ENCODE peak calls at places on chromosome 12, in eight cellular contexts. One of them, this sample, is unnamed.

GRCh38 chr12:59055204-59055839 is 135.0 kb upstream of the LRIG3 start:
- DNase-seq in lower leg skin: no peak
- DNase-seq in pancreas: no peak
- DNase-seq in prostate gland: no peak
- DNase-seq in choroid plexus epithelial cell: peak; percentile 83
- DNase-seq in AG10803: peak; percentile 62
- DNase-seq in suprapubic skin: no peak
- DNase-seq in colonic mucosa: no peak
- DNase-seq in this sample: peak; percentile 56

GRCh38 chr12:8026282-8026637 is 6.3 kb upstream of the FOXJ2 start:
- DNase-seq in lower leg skin: no peak
- DNase-seq in pancreas: no peak
- DNase-seq in prostate gland: no peak
- DNase-seq in choroid plexus epithelial cell: no peak
- DNase-seq in AG10803: peak; percentile 86
- DNase-seq in suprapubic skin: no peak
- DNase-seq in colonic mucosa: no peak
- DNase-seq in this sample: no peak

GRCh38 chr12:96776908-96777307 is 130.1 kb upstream of the NEDD1 start:
- DNase-seq in lower leg skin: no peak
- DNase-seq in pancreas: no peak
- DNase-seq in prostate gland: no peak
- DNase-seq in choroid plexus epithelial cell: no peak
- DNase-seq in AG10803: no peak
- DNase-seq in suprapubic skin: no peak
- DNase-seq in colonic mucosa: no peak
- DNase-seq in this sample: no peak

GRCh38 chr12:49336645-49337584 is at the start of gene C1QL4:
- DNase-seq in lower leg skin: peak; percentile 62
- DNase-seq in pancreas: peak; percentile 87
- DNase-seq in prostate gland: peak; percentile 73
- DNase-seq in choroid plexus epithelial cell: peak; percentile 64
- DNase-seq in AG10803: peak; percentile 45
- DNase-seq in suprapubic skin: peak; percentile 92
- DNase-seq in colonic mucosa: peak; percentile 88
- DNase-seq in this sample: no peak

GRCh38 chr12:107677671-107678070 is 7.9 kb upstream of the PWP1 start:
- DNase-seq in lower leg skin: no peak
- DNase-seq in pancreas: no peak
- DNase-seq in prostate gland: no peak
- DNase-seq in choroid plexus epithelial cell: no peak
- DNase-seq in AG10803: no peak
- DNase-seq in suprapubic skin: no peak
- DNase-seq in colonic mucosa: no peak
- DNase-seq in this sample: no peak

GRCh38 chr12:92593734-92594402 is 108.9 kb upstream of the PLEKHG7 start:
- DNase-seq in lower leg skin: peak; percentile 45
- DNase-seq in pancreas: no peak
- DNase-seq in prostate gland: peak; percentile 13
- DNase-seq in choroid plexus epithelial cell: peak; percentile 87
- DNase-seq in AG10803: peak; percentile 92
- DNase-seq in suprapubic skin: no peak
- DNase-seq in colonic mucosa: peak; percentile 19
- DNase-seq in this sample: no peak

GRCh38 chr12:129870796-129871195 is 33.0 kb downstream of the TMEM132D start:
- DNase-seq in lower leg skin: no peak
- DNase-seq in pancreas: no peak
- DNase-seq in prostate gland: no peak
- DNase-seq in choroid plexus epithelial cell: no peak
- DNase-seq in AG10803: no peak
- DNase-seq in suprapubic skin: no peak
- DNase-seq in colonic mucosa: no peak
- DNase-seq in this sample: no peak

GRCh38 chr12:113471619-113472171 is at the start of gene LHX5:
- DNase-seq in lower leg skin: no peak
- DNase-seq in pancreas: no peak
- DNase-seq in prostate gland: no peak
- DNase-seq in choroid plexus epithelial cell: no peak
- DNase-seq in AG10803: no peak
- DNase-seq in suprapubic skin: no peak
- DNase-seq in colonic mucosa: no peak
- DNase-seq in this sample: no peak

GRCh38 chr12:116924558-116925453 is 14.1 kb downstream of the FBXW8 start:
- DNase-seq in lower leg skin: no peak
- DNase-seq in pancreas: no peak
- DNase-seq in prostate gland: no peak
- DNase-seq in choroid plexus epithelial cell: peak; percentile 77
- DNase-seq in AG10803: peak; percentile 74
- DNase-seq in suprapubic skin: no peak
- DNase-seq in colonic mucosa: no peak
- DNase-seq in this sample: no peak

GRCh38 chr12:68611094-68611818 is 557 bp downstream of the RAP1B start:
- DNase-seq in lower leg skin: peak; percentile 77
- DNase-seq in pancreas: peak; percentile 61
- DNase-seq in prostate gland: peak; percentile 58
- DNase-seq in choroid plexus epithelial cell: peak; percentile 74
- DNase-seq in AG10803: peak; percentile 82
- DNase-seq in suprapubic skin: peak; percentile 85
- DNase-seq in colonic mucosa: peak; percentile 79
- DNase-seq in this sample: no peak

GRCh38 chr12:131903270-131904255 is 9.1 kb downstream of the ULK1 start:
- DNase-seq in lower leg skin: no peak
- DNase-seq in pancreas: peak; percentile 22
- DNase-seq in prostate gland: no peak
- DNase-seq in choroid plexus epithelial cell: no peak
- DNase-seq in AG10803: no peak
- DNase-seq in suprapubic skin: no peak
- DNase-seq in colonic mucosa: no peak
- DNase-seq in this sample: no peak

GRCh38 chr12:90305379-90305778 is 596.7 kb upstream of the ATP2B1 start:
- DNase-seq in lower leg skin: peak; percentile 17
- DNase-seq in pancreas: no peak
- DNase-seq in prostate gland: peak; percentile 28
- DNase-seq in choroid plexus epithelial cell: no peak
- DNase-seq in AG10803: no peak
- DNase-seq in suprapubic skin: no peak
- DNase-seq in colonic mucosa: no peak
- DNase-seq in this sample: peak; percentile 45

GRCh38 chr12:52517005-52517835 is 3.0 kb downstream of the KRT5 start:
- DNase-seq in lower leg skin: peak; percentile 12
- DNase-seq in pancreas: no peak
- DNase-seq in prostate gland: no peak
- DNase-seq in choroid plexus epithelial cell: no peak
- DNase-seq in AG10803: no peak
- DNase-seq in suprapubic skin: no peak
- DNase-seq in colonic mucosa: peak; percentile 5
- DNase-seq in this sample: no peak
- H3K4me3 ChIP-seq in lower leg skin: peak overlapping the region; percentile 24
- H3K4me3 ChIP-seq in pancreas: no peak overlapping the region
- H3K4me3 ChIP-seq in prostate gland: peak overlapping the region; percentile 3
- H3K4me3 ChIP-seq in choroid plexus epithelial cell: no peak overlapping the region
- H3K4me3 ChIP-seq in AG10803: no peak overlapping the region
- H3K4me3 ChIP-seq in suprapubic skin: peak overlapping the region; percentile 56
- H3K4me3 ChIP-seq in colonic mucosa: no peak overlapping the region
- H3K4me3 ChIP-seq in this sample: no peak overlapping the region

GRCh38 chr12:93803408-93803807 is 126.2 kb downstream of the CRADD start:
- DNase-seq in lower leg skin: no peak
- DNase-seq in pancreas: no peak
- DNase-seq in prostate gland: peak; percentile 73
- DNase-seq in choroid plexus epithelial cell: peak; percentile 87
- DNase-seq in AG10803: peak; percentile 92
- DNase-seq in suprapubic skin: no peak
- DNase-seq in colonic mucosa: no peak
- DNase-seq in this sample: no peak
- H3K4me3 ChIP-seq in lower leg skin: no peak overlapping the region
- H3K4me3 ChIP-seq in pancreas: no peak overlapping the region
- H3K4me3 ChIP-seq in prostate gland: no peak overlapping the region
- H3K4me3 ChIP-seq in choroid plexus epithelial cell: no peak overlapping the region
- H3K4me3 ChIP-seq in AG10803: peak overlapping the region; percentile 11
- H3K4me3 ChIP-seq in suprapubic skin: peak overlapping the region; percentile 21
- H3K4me3 ChIP-seq in colonic mucosa: no peak overlapping the region
- H3K4me3 ChIP-seq in this sample: no peak overlapping the region

DNA sequence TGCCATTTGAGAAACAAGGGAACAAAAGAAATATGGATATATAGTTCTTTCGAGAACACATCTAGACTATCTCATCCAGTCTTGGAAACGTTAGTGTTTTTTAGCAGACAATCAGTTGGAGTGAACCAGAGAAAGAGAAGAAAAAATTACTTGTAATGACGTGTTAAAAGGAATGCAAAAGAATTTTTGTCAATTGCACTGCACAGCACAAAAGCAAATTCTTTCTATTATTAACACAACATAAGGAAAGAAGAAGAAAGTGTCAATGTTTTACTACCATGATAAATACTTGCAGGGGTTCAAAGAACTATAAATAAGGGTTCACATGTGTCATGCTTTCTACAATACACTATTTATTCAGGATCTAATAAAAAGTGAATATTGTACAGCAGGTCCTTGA is 27.5 kb upstream of the GSG1 start:
- DNase-seq in lower leg skin: no peak
- DNase-seq in pancreas: no peak
- DNase-seq in prostate gland: no peak
- DNase-seq in choroid plexus epithelial cell: peak; percentile 20
- DNase-seq in AG10803: peak; percentile 33
- DNase-seq in suprapubic skin: no peak
- DNase-seq in colonic mucosa: no peak
- DNase-seq in this sample: no peak
- H3K4me3 ChIP-seq in lower leg skin: no peak overlapping the region
- H3K4me3 ChIP-seq in pancreas: no peak overlapping the region
- H3K4me3 ChIP-seq in prostate gland: no peak overlapping the region
- H3K4me3 ChIP-seq in choroid plexus epithelial cell: no peak overlapping the region
- H3K4me3 ChIP-seq in AG10803: no peak overlapping the region
- H3K4me3 ChIP-seq in suprapubic skin: no peak overlapping the region
- H3K4me3 ChIP-seq in colonic mucosa: no peak overlapping the region
- H3K4me3 ChIP-seq in this sample: no peak overlapping the region

DNA sequence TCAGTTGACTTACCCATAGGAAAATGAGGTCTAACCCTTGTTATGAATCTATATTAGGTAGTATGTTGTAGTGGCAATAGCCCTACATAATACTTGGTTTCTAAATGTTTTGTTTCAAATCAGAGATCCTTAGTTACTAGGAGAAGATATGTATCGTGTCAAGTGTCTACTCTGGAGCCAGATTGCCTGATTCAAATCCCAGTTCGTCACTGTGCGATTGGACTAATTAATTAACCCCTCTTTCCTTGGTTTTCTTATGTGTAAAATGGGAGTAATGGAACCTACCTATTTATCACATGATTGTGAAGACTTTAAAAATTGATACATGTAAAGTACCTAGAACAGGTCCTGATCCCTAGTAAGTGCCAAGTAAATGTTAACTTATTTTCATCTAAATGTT is 1.4 kb downstream of the LETMD1 start:
- DNase-seq in lower leg skin: no peak
- DNase-seq in pancreas: no peak
- DNase-seq in prostate gland: no peak
- DNase-seq in choroid plexus epithelial cell: no peak
- DNase-seq in AG10803: no peak
- DNase-seq in suprapubic skin: no peak
- DNase-seq in colonic mucosa: no peak
- DNase-seq in this sample: no peak
- H3K4me3 ChIP-seq in lower leg skin: no peak overlapping the region
- H3K4me3 ChIP-seq in pancreas: peak overlapping the region; percentile 81
- H3K4me3 ChIP-seq in prostate gland: no peak overlapping the region
- H3K4me3 ChIP-seq in choroid plexus epithelial cell: no peak overlapping the region
- H3K4me3 ChIP-seq in AG10803: peak overlapping the region; percentile 93
- H3K4me3 ChIP-seq in suprapubic skin: peak overlapping the region; percentile 78
- H3K4me3 ChIP-seq in colonic mucosa: peak overlapping the region; percentile 51
- H3K4me3 ChIP-seq in this sample: peak overlapping the region; percentile 87

This sample was measured in LNCaP clone FGC.